ENCODE peak calls at places on chromosome 9, in nine cellular contexts. U is fibroblast of lung; D is cardiac muscle cell; L is uterus; C is heart left ventricle; X is effector memory CD4-positive, alpha-beta T cell; R is foreskin keratinocyte; A is K562; I is CD8-positive, alpha-beta memory T cell. P is an unnamed sample.
A peak's percentile ranks its signal among the peaks of the same experiment; 100 is the strongest.

GRCh38 chr9:134068742-134069535 is 1.1 kb upstream of the BRD3 start:
- DNase-seq in U (no peak), D (no peak), L (no peak), C (peak; percentile 17), X (no peak), R (no peak), A (no peak), I (no peak), P (no peak)

GRCh38 chr9:35757527-35758275 is 3.6 kb upstream of the MSMP start:
- DNase-seq in U (no peak), D (no peak), L (no peak), C (no peak), X (no peak), R (no peak), A (no peak), I (no peak), P (peak; percentile 65)

GRCh38 chr9:113653746-113654604 is 190.4 kb downstream of the RGS3 start:
- DNase-seq in U (no peak), D (no peak), L (no peak), C (no peak), X (no peak), R (no peak), A (no peak), I (no peak), P (no peak)

GRCh38 chr9:83623634-83623991 is 670 bp downstream of the IDNK start:
- DNase-seq in U (no peak), D (no peak), L (no peak), C (no peak), X (no peak), R (no peak), A (no peak), I (no peak), P (no peak)

GRCh38 chr9:128232811-128233428 is 29.7 kb downstream of the DNM1 start:
- DNase-seq in U (no peak), D (no peak), L (no peak), C (no peak), X (no peak), R (no peak), A (no peak), I (no peak), P (no peak)

GRCh38 chr9:37539634-37540033 is 36.5 kb downstream of the FBXO10 start:
- DNase-seq in U (no peak), D (no peak), L (no peak), C (no peak), X (no peak), R (no peak), A (no peak), I (no peak), P (no peak)

GRCh38 chr9:131754846-131755245 is 15.0 kb upstream of the RAPGEF1 start:
- DNase-seq in U (no peak), D (no peak), L (no peak), C (no peak), X (no peak), R (peak; percentile 68), A (no peak), I (no peak), P (no peak)

GRCh38 chr9:114092336-114092735 is 6.8 kb downstream of the KIF12 start:
- DNase-seq in U (no peak), D (no peak), L (no peak), C (no peak), X (no peak), R (no peak), A (no peak), I (no peak), P (no peak)

GRCh38 chr9:137534256-137535119 is 15.7 kb downstream of the PNPLA7 start:
- DNase-seq in U (peak; percentile 55), D (peak; percentile 72), L (no peak), C (no peak), X (no peak), R (no peak), A (peak; percentile 56), I (no peak), P (peak; percentile 78)

GRCh38 chr9:2337602-2338001 is 284.0 kb upstream of the VLDLR start:
- DNase-seq in U (no peak), D (no peak), L (peak; percentile 22), C (peak; percentile 29), X (no peak), R (no peak), A (no peak), I (no peak), P (no peak)

GRCh38 chr9:98501776-98502175 is 207.0 kb downstream of the GABBR2 start:
- DNase-seq in U (no peak), D (no peak), L (no peak), C (no peak), X (no peak), R (no peak), A (no peak), I (no peak), P (no peak)

GRCh38 chr9:76531231-76531775 is 72.3 kb downstream of the GCNT1 start:
- DNase-seq in U (no peak), D (no peak), L (no peak), C (no peak), X (no peak), R (no peak), A (no peak), I (no peak), P (no peak)

GRCh38 chr9:87445646-87446045 is 52.0 kb upstream of the DAPK1 start:
- DNase-seq in U (peak; percentile 19), D (peak; percentile 27), L (peak; percentile 17), C (peak; percentile 21), X (no peak), R (no peak), A (peak; percentile 51), I (no peak), P (peak; percentile 65)

GRCh38 chr9:84839538-84839937 is 170.0 kb downstream of the NTRK2 start:
- DNase-seq in U (peak; percentile 81), D (peak; percentile 35), L (no peak), C (no peak), X (no peak), R (peak; percentile 74), A (no peak), I (no peak), P (no peak)

GRCh38 chr9:76887951-76888350 is 18.0 kb downstream of the PRUNE2 start:
- DNase-seq in U (peak; percentile 26), D (no peak), L (no peak), C (no peak), X (no peak), R (no peak), A (no peak), I (no peak), P (no peak)

DNA sequence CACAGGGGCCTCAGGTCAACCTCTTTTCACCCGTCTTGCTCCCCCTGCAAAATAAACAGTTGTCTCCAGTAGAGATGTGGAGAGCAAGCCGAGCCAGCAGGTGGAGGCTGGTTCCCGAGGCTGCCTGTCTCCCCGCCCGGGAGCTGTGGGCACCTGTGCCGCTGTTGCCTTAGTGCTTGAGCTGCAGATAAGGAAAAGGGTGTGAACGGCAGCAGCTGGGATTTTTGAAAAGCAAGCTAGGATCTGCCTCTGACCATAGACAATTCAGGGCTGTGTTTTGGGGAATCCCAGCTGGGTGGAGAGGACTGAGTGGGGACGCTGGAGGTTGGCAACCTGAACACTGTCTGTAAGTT is 9.4 kb downstream of the WNK2 start:
- DNase-seq in U (no peak), D (no peak), L (no peak), C (no peak), X (no peak), R (peak; percentile 30), A (no peak), I (no peak), P (peak; percentile 95)
- H3K27ac ChIP-seq in U (no peak overlapping the region), D (no peak overlapping the region), L (no peak overlapping the region), C (no peak overlapping the region), X (no peak overlapping the region), R (no peak overlapping the region), A (no peak overlapping the region), I (no peak overlapping the region), P (peak overlapping the region; percentile 48)

GRCh38 chr9:12812710-12813109 is 37.9 kb downstream of the LURAP1L start:
- DNase-seq in U (no peak), D (no peak), L (no peak), C (no peak), X (no peak), R (no peak), A (no peak), I (no peak), P (no peak)

GRCh38 chr9:12813533-12813932 is 38.7 kb downstream of the LURAP1L start:
- DNase-seq in U (no peak), D (no peak), L (no peak), C (no peak), X (no peak), R (no peak), A (no peak), I (no peak), P (no peak)

GRCh38 chr9:12811935-12812334 is 37.1 kb downstream of the LURAP1L start:
- DNase-seq in U (no peak), D (no peak), L (no peak), C (no peak), X (no peak), R (no peak), A (no peak), I (no peak), P (no peak)

GRCh38 chr9:12808569-12808968 is 33.7 kb downstream of the LURAP1L start:
- DNase-seq in U (no peak), D (no peak), L (no peak), C (no peak), X (no peak), R (no peak), A (no peak), I (no peak), P (no peak)

GRCh38 chr9:12809720-12810119 is 34.9 kb downstream of the LURAP1L start:
- DNase-seq in U (no peak), D (no peak), L (no peak), C (no peak), X (no peak), R (no peak), A (no peak), I (no peak), P (no peak)
- H3K27ac ChIP-seq in U (no peak overlapping the region), D (no peak overlapping the region), L (no peak overlapping the region), C (no peak overlapping the region), X (no peak overlapping the region), R (no peak overlapping the region), A (no peak overlapping the region), I (no peak overlapping the region), P (peak overlapping the region; percentile 57)

DNA sequence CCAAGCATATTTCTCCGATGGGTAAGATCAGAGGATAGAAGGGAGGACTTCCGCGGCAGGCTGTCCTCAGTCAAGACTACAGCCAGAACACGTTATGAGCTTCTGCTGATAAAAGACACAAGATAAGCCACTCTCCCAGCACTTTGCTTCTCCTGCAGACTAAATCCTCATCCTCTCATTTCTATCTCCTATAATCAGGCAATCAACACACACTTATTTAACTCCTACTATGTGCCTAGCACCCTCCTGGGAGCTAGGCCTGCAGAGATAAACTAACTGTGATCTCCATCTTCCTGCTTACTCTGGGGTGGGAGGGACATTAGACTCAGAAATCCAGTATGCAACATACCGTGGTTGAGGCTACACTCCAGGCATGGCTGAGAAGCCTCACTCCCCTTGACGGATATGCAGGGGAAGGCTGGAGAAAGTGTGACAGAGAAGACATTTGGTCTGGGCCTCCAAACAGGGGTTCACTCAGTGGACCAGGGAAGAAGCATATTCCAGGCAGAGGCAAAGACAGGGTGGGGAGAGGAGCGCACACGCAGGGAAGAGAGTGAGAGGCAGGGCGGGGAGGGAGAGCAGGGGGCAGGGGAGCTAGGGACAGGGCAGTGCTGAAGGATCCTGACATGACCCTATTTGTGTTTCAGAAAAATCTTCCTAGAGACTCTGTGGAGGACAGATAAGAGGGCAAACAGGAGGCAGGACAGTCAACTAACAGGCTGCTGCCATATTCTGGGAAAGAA is 274.1 kb downstream of the DENND1A start:
- DNase-seq in U (no peak), D (no peak), L (no peak), C (no peak), X (no peak), R (no peak), A (peak; percentile 19), I (no peak), P (no peak)
- H3K27ac ChIP-seq in U (no peak overlapping the region), D (no peak overlapping the region), L (no peak overlapping the region), C (no peak overlapping the region), X (no peak overlapping the region), R (no peak overlapping the region), A (peak overlapping the region; percentile 50), I (peak overlapping the region; percentile 45), P (no peak overlapping the region)

GRCh38 chr9:25519286-25519685 is 159.0 kb downstream of the TUSC1 start:
- DNase-seq in U (no peak), D (no peak), L (no peak), C (no peak), X (no peak), R (peak; percentile 58), A (no peak), I (no peak), P (no peak)
- H3K27ac ChIP-seq in U (no peak overlapping the region), D (no peak overlapping the region), L (no peak overlapping the region), C (no peak overlapping the region), X (no peak overlapping the region), R (no peak overlapping the region), A (no peak overlapping the region), I (no peak overlapping the region), P (no peak overlapping the region)

P was measured in body of pancreas.